ENCODE peak calls at places on chromosomes 16 and 17, in four cellular contexts. One of them, this sample, is unnamed.
A peak's percentile ranks its signal among the peaks of the same experiment; 100 is the strongest.

GRCh38 chr17:45282683-45283644 is 21.1 kb upstream of the SPATA32 start:
- DNase-seq in K562: no peak
- DNase-seq in HepG2: no peak
- DNase-seq in GM12878: no peak
- DNase-seq in this sample: no peak

GRCh38 chr17:81387235-81388060 is 7.8 kb upstream of the BAHCC1 start:
- DNase-seq in K562: no peak
- DNase-seq in HepG2: no peak
- DNase-seq in GM12878: no peak
- DNase-seq in this sample: no peak

GRCh38 chr16:55368205-55368604 is 44.2 kb downstream of the IRX6 start:
- DNase-seq in K562: no peak
- DNase-seq in HepG2: no peak
- DNase-seq in GM12878: no peak
- DNase-seq in this sample: no peak

GRCh38 chr16:16073884-16074781 is 124.7 kb downstream of the ABCC1 start:
- DNase-seq in K562: no peak
- DNase-seq in HepG2: peak; percentile 58
- DNase-seq in GM12878: no peak
- DNase-seq in this sample: peak; percentile 23

GRCh38 chr16:57110937-57111336 is 18.6 kb downstream of the CPNE2 start:
- DNase-seq in K562: no peak
- DNase-seq in HepG2: no peak
- DNase-seq in GM12878: no peak
- DNase-seq in this sample: no peak

GRCh38 chr16:89072216-89073130 is 21.2 kb upstream of the ACSF3 start:
- DNase-seq in K562: no peak
- DNase-seq in HepG2: no peak
- DNase-seq in GM12878: no peak
- DNase-seq in this sample: no peak

GRCh38 chr16:51048544-51048943 is 102.5 kb downstream of the SALL1 start:
- DNase-seq in K562: peak; percentile 49
- DNase-seq in HepG2: no peak
- DNase-seq in GM12878: no peak
- DNase-seq in this sample: peak; percentile 18

GRCh38 chr17:77504652-77505459 is 364.1 kb downstream of the SEC14L1 start:
- DNase-seq in K562: peak; percentile 39
- DNase-seq in HepG2: no peak
- DNase-seq in GM12878: no peak
- DNase-seq in this sample: no peak

GRCh38 chr16:81939164-81940067 is 71.9 kb downstream of the SDR42E1 start:
- DNase-seq in K562: no peak
- DNase-seq in HepG2: no peak
- DNase-seq in GM12878: no peak
- DNase-seq in this sample: no peak

GRCh38 chr16:49330562-49331201 is 42.9 kb upstream of the C16orf78 start:
- DNase-seq in K562: no peak
- DNase-seq in HepG2: peak; percentile 36
- DNase-seq in GM12878: no peak
- DNase-seq in this sample: no peak

GRCh38 chr17:81173354-81173753 is 7.3 kb upstream of the AATK start:
- DNase-seq in K562: no peak
- DNase-seq in HepG2: no peak
- DNase-seq in GM12878: no peak
- DNase-seq in this sample: no peak

DNA sequence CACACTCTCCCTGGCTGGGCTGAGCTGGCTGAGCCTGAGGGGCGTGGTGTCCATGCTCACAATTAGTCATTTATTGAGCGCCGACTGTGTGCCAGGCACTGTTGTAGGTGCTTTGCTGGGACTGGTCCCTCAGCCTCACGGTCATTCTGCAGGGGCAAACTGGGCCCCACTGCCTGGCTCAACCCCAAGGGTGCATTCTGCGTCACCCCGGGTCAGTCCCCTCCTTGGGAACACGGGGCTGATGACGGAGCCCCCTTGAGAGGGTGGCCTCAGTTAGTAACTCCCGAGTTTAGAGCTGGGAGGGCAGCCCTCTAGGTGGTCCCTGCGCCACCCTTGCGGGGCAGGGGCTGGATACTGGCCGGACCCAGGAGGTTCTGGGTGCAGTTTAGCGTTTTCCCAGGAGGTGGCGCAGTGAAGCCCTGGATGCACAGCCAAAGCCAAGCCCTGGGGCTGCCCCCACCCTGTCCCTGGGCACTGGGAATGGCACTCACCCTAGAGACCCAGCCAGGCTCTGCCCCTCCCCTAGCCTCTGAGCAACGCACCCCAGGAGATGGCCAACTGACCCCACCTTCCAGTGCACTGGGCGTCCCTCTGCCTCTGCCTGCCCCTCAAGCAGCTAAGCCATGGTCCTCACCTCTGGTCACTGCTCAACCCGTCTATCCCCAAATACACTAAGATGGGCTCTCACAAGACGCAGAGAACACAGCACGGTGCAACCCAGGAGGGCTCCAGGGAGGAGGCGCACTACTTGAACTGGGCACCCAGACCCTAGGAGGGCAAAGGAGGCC is 243.2 kb upstream of the GSE1 start:
- DNase-seq in K562: peak; percentile 90
- DNase-seq in HepG2: peak; percentile 31
- DNase-seq in GM12878: no peak
- DNase-seq in this sample: peak; percentile 79
- TF ChIP-seq BHLHE40 in K562: no peak
- TF ChIP-seq BHLHE40 in HepG2: no peak
- TF ChIP-seq BHLHE40 in GM12878: no peak
- TF ChIP-seq BHLHE40 in this sample: no peak

GRCh38 chr16:14335297-14335696 is 264.2 kb downstream of the MRTFB start:
- DNase-seq in K562: peak; percentile 78
- DNase-seq in HepG2: no peak
- DNase-seq in GM12878: no peak
- DNase-seq in this sample: peak; percentile 55

GRCh38 chr16:14331020-14331419 is 259.9 kb downstream of the MRTFB start:
- DNase-seq in K562: peak; percentile 44
- DNase-seq in HepG2: no peak
- DNase-seq in GM12878: no peak
- DNase-seq in this sample: no peak

GRCh38 chr16:14333361-14333760 is 262.2 kb downstream of the MRTFB start:
- DNase-seq in K562: no peak
- DNase-seq in HepG2: no peak
- DNase-seq in GM12878: no peak
- DNase-seq in this sample: no peak

GRCh38 chr16:14337303-14338191 is 266.4 kb downstream of the MRTFB start:
- DNase-seq in K562: no peak
- DNase-seq in HepG2: peak; percentile 73
- DNase-seq in GM12878: no peak
- DNase-seq in this sample: no peak

GRCh38 chr16:14334366-14335105 is 263.4 kb downstream of the MRTFB start:
- DNase-seq in K562: no peak
- DNase-seq in HepG2: no peak
- DNase-seq in GM12878: no peak
- DNase-seq in this sample: no peak
- TF ChIP-seq POLR2AphosphoS2 in K562: no peak
- TF ChIP-seq POLR2AphosphoS2 in HepG2: no peak
- TF ChIP-seq POLR2AphosphoS2 in GM12878: no peak
- TF ChIP-seq POLR2AphosphoS2 in this sample: no peak

DNA sequence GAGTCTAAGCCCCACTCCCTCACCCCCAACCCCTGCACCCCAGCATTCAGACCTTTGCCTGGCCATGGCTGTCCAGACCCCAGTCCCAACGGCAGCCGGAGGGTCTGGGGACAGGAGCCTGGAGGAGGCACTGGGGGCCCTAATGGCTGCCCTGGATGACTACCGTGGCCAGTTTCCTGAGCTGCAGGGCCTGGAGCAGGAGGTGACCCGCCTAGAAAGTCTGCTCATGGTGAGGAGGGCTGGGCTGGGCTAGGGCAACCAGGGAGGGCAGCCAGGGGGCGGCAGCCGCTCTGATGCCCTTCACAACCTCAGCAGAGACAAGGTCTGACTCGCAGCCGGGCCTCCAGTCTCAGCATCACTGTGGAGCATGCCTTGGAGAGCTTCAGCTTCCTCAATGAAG is 14.4 kb downstream of the RIPOR1 start:
- DNase-seq in K562: no peak
- DNase-seq in HepG2: no peak
- DNase-seq in GM12878: no peak
- DNase-seq in this sample: no peak
- TF ChIP-seq BHLHE40 in K562: no peak
- TF ChIP-seq BHLHE40 in HepG2: no peak
- TF ChIP-seq BHLHE40 in GM12878: no peak
- TF ChIP-seq BHLHE40 in this sample: no peak

GRCh38 chr17:32446949-32447348 is 2.6 kb downstream of the PSMD11 start:
- DNase-seq in K562: no peak
- DNase-seq in HepG2: no peak
- DNase-seq in GM12878: no peak
- DNase-seq in this sample: no peak

GRCh38 chr17:32449963-32450362 is 5.7 kb downstream of the PSMD11 start:
- DNase-seq in K562: no peak
- DNase-seq in HepG2: no peak
- DNase-seq in GM12878: no peak
- DNase-seq in this sample: no peak

GRCh38 chr17:32451879-32452278 is 7.6 kb downstream of the PSMD11 start:
- DNase-seq in K562: no peak
- DNase-seq in HepG2: no peak
- DNase-seq in GM12878: no peak
- DNase-seq in this sample: no peak

GRCh38 chr17:32452281-32452680 is 8.0 kb downstream of the PSMD11 start:
- DNase-seq in K562: no peak
- DNase-seq in HepG2: no peak
- DNase-seq in GM12878: no peak
- DNase-seq in this sample: no peak
- TF ChIP-seq POLR2AphosphoS2 in K562: no peak
- TF ChIP-seq POLR2AphosphoS2 in HepG2: no peak
- TF ChIP-seq POLR2AphosphoS2 in GM12878: no peak
- TF ChIP-seq POLR2AphosphoS2 in this sample: no peak